ENCODE peak calls at places on chromosome 4, in nine cellular contexts. C is glutamatergic neuron, X is IMR-90, P is RWPE1, O is fibroblast of mammary gland, N is endothelial cell, S is uterus, E is GM06990, F is fibroblast of pulmonary artery. Y is an unnamed sample.

GRCh38 chr4:186144180-186144579 is 39.7 kb downstream of the FAM149A start:
- DNase-seq in C (peak; percentile 61), X (peak; percentile 21), P (peak; percentile 15), O (peak; percentile 40), N (peak; percentile 31), S (peak; percentile 40), E (no peak), F (peak; percentile 59), Y (no peak)

GRCh38 chr4:8441499-8442091 is 1.0 kb downstream of the TRMT44 start:
- DNase-seq in C (no peak), X (no peak), P (no peak), O (no peak), N (no peak), S (no peak), E (no peak), F (no peak), Y (peak; percentile 8)

GRCh38 chr4:99815597-99816011 is 1.0 kb upstream of the DAPP1 start:
- DNase-seq in C (no peak), X (peak; percentile 20), P (peak; percentile 79), O (peak; percentile 49), N (no peak), S (no peak), E (no peak), F (peak; percentile 7), Y (peak; percentile 99)

GRCh38 chr4:142191901-142192300 is 555.5 kb downstream of the IL15 start:
- DNase-seq in C (no peak), X (no peak), P (no peak), O (peak; percentile 50), N (no peak), S (no peak), E (no peak), F (no peak), Y (no peak)

GRCh38 chr4:38590017-38590416 is 74.0 kb upstream of the KLF3 start:
- DNase-seq in C (no peak), X (no peak), P (no peak), O (no peak), N (no peak), S (no peak), E (no peak), F (no peak), Y (no peak)

GRCh38 chr4:110550260-110550659 is 72.6 kb downstream of the PITX2 start:
- DNase-seq in C (no peak), X (peak; percentile 20), P (no peak), O (peak; percentile 36), N (no peak), S (no peak), E (no peak), F (peak; percentile 37), Y (peak; percentile 47)

GRCh38 chr4:40719008-40719623 is 30.6 kb upstream of the NSUN7 start:
- DNase-seq in C (no peak), X (peak; percentile 64), P (peak; percentile 63), O (peak; percentile 69), N (no peak), S (no peak), E (no peak), F (peak; percentile 78), Y (peak; percentile 74)

GRCh38 chr4:7759221-7759620 is 180.4 kb downstream of the AFAP1 start:
- DNase-seq in C (no peak), X (no peak), P (no peak), O (no peak), N (no peak), S (no peak), E (no peak), F (no peak), Y (no peak)

GRCh38 chr4:108787106-108787505 is 24.3 kb upstream of the ETNPPL start:
- DNase-seq in C (no peak), X (no peak), P (no peak), O (no peak), N (no peak), S (no peak), E (no peak), F (no peak), Y (no peak)

GRCh38 chr4:91267543-91267942 is 1036.2 kb upstream of the GRID2 start:
- DNase-seq in C (no peak), X (no peak), P (no peak), O (no peak), N (no peak), S (no peak), E (no peak), F (peak; percentile 18), Y (peak; percentile 6)

GRCh38 chr4:13427599-13428325 is 56.4 kb downstream of the RAB28 start:
- DNase-seq in C (no peak), X (peak; percentile 13), P (no peak), O (no peak), N (no peak), S (no peak), E (no peak), F (peak; percentile 13), Y (no peak)

GRCh38 chr4:53830511-53830910 is 233.9 kb downstream of the CHIC2 start:
- DNase-seq in C (no peak), X (no peak), P (no peak), O (no peak), N (no peak), S (no peak), E (no peak), F (no peak), Y (no peak)

GRCh38 chr4:2940267-2941137 is 22.7 kb downstream of the NOP14 start:
- DNase-seq in C (no peak), X (no peak), P (no peak), O (no peak), N (no peak), S (no peak), E (no peak), F (no peak), Y (no peak)

GRCh38 chr4:79042079-79042674 is 102.9 kb upstream of the PAQR3 start:
- DNase-seq in C (no peak), X (peak; percentile 22), P (peak; percentile 27), O (peak; percentile 30), N (peak; percentile 18), S (no peak), E (no peak), F (peak; percentile 59), Y (peak; percentile 59)

GRCh38 chr4:244471-244870 is 60.8 kb downstream of the ZNF732 start:
- DNase-seq in C (peak; percentile 43), X (no peak), P (no peak), O (peak; percentile 18), N (no peak), S (peak; percentile 19), E (no peak), F (peak; percentile 32), Y (peak; percentile 36)
- TF ChIP-seq CTCF in C (peak; percentile 82), X (peak; percentile 34), P (peak; percentile 20), O (peak; percentile 33), N (peak; percentile 53), S (peak; percentile 59), E (peak; percentile 59), F (peak; percentile 27), Y (peak; percentile 38)

GRCh38 chr4:39655866-39656265 is 17.2 kb upstream of the SMIM14 start:
- DNase-seq in C (no peak), X (peak; percentile 10), P (no peak), O (peak; percentile 93), N (no peak), S (peak; percentile 22), E (peak; percentile 43), F (no peak), Y (no peak)

GRCh38 chr4:39660045-39660444 is 21.4 kb upstream of the SMIM14 start:
- DNase-seq in C (no peak), X (no peak), P (no peak), O (peak; percentile 48), N (no peak), S (no peak), E (no peak), F (no peak), Y (peak; percentile 54)

GRCh38 chr4:39660757-39661156 is 22.1 kb upstream of the SMIM14 start:
- DNase-seq in C (no peak), X (no peak), P (no peak), O (no peak), N (no peak), S (no peak), E (no peak), F (no peak), Y (no peak)

GRCh38 chr4:39657465-39657864 is 18.8 kb upstream of the SMIM14 start:
- DNase-seq in C (no peak), X (no peak), P (no peak), O (no peak), N (no peak), S (no peak), E (peak; percentile 52), F (no peak), Y (no peak)

DNA sequence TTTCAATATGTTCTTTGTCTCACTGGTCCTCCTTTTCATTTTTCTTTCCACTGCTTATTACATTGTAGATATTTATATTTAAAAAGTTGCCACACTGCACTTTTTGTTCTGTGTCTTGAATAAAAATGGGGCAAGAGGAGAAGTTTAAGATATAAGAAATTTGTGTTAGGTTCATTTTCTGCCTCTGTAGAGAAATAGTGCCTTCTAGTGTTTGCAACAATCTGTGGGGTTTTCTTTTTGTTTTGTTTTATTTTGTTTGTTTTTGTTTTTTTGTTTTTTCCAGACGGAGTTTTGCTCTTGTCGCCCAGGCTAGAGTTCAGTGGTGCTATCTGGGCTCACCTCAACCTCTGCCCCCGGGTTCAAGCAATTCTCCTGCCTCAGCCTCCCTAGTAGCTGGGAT is 20.1 kb upstream of the SMIM14 start:
- DNase-seq in C (no peak), X (peak; percentile 7), P (no peak), O (peak; percentile 38), N (no peak), S (no peak), E (no peak), F (peak; percentile 49), Y (no peak)
- TF ChIP-seq CTCF in C (no peak), X (peak; percentile 66), P (no peak), O (peak; percentile 64), N (no peak), S (no peak), E (peak; percentile 45), F (peak; percentile 66), Y (peak; percentile 31)

DNA sequence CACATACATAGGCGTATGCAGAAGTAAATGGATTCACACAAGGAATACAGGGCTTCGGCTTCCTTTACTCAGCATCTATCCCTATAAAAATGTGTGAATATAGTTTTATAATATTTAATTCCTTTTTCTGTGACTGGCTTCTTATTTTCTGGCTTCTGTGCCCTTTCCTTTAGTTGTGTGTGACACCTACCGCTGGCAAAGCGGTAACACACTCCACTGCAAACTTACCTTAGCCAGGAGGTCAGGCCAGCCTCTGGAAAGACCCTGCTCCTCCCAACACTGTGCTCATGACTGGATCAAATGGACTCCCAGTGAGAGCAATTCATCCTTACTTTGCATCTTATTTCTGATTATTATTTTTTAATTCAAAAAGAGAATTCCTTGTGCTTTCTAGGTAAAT is 244.2 kb downstream of the ANK2 start:
- DNase-seq in C (no peak), X (no peak), P (no peak), O (peak; percentile 12), N (no peak), S (no peak), E (no peak), F (peak; percentile 43), Y (no peak)
- TF ChIP-seq CTCF in C (no peak), X (no peak), P (no peak), O (peak; percentile 25), N (no peak), S (no peak), E (no peak), F (peak; percentile 27), Y (no peak)

GRCh38 chr4:61924131-61924530 is 724.0 kb downstream of the ADGRL3 start:
- DNase-seq in C (no peak), X (no peak), P (no peak), O (no peak), N (no peak), S (no peak), E (no peak), F (no peak), Y (no peak)
- TF ChIP-seq CTCF in C (no peak), X (no peak), P (no peak), O (no peak), N (no peak), S (no peak), E (no peak), F (no peak), Y (no peak)